ENCODE peak calls at places on chromosomes 7 and 10, in four cellular contexts. Q, H, Z and B are unnamed samples.

GRCh38 chr7:34025579-34025978 is 120.2 kb downstream of the BMPER start:
- DNase-seq in Z (no peak), H (no peak), Q (no peak), B (no peak)

GRCh38 chr7:27709137-27710075 is 30.6 kb upstream of the TAX1BP1 start:
- DNase-seq in Q (no peak), H (no peak), Z (no peak), B (peak)

GRCh38 chr7:15829689-15830088 is 143.2 kb upstream of the MEOX2 start:
- DNase-seq in Q (no peak), H (no peak), Z (no peak), B (no peak)

GRCh38 chr10:30058570-30059132 is 735 bp downstream of the JCAD start:
- DNase-seq in H (no peak), Z (no peak), Q (no peak), B (peak)

GRCh38 chr10:130509881-130510689 is 373.9 kb downstream of the GLRX3 start:
- DNase-seq in H (no peak), Q (no peak), Z (no peak), B (no peak)

GRCh38 chr7:65269150-65269856 is 104.4 kb upstream of the ZNF92 start:
- DNase-seq in Z (peak), H (peak), Q (peak), B (peak)

GRCh38 chr7:116173051-116174028 is 37.0 kb upstream of the TES start:
- DNase-seq in H (no peak), Z (peak), Q (peak), B (peak)

GRCh38 chr7:68691261-68692216 is 906.7 kb upstream of the AUTS2 start:
- DNase-seq in H (no peak), Z (no peak), Q (no peak), B (no peak)

GRCh38 chr10:118911361-118911760 is 118.2 kb upstream of the NANOS1 start:
- DNase-seq in Q (no peak), H (no peak), Z (peak), B (no peak)

GRCh38 chr10:29941476-29941875 is 117.9 kb downstream of the JCAD start:
- DNase-seq in H (no peak), Z (no peak), Q (no peak), B (no peak)

GRCh38 chr10:49550563-49550962 is 11.6 kb upstream of the ERCC6 start:
- DNase-seq in H (no peak), Z (no peak), Q (no peak), B (no peak)

GRCh38 chr10:113385021-113385975 is 167.6 kb upstream of the HABP2 start:
- DNase-seq in H (no peak), Z (peak), Q (peak), B (peak)

GRCh38 chr10:69209787-69210480 is 10.2 kb upstream of the HKDC1 start:
- DNase-seq in Q (no peak), Z (no peak), H (no peak), B (no peak)

GRCh38 chr7:7585241-7585928 is 18.7 kb downstream of the MIOS start:
- DNase-seq in Z (no peak), H (no peak), Q (no peak), B (peak)

GRCh38 chr7:115260381-115260780 is 338.5 kb downstream of the MDFIC start:
- DNase-seq in H (no peak), Z (no peak), Q (no peak), B (no peak)

GRCh38 chr10:97200616-97201015 is 14.9 kb upstream of the SLIT1 start:
- DNase-seq in H (peak), Q (no peak), Z (no peak), B (no peak)

GRCh38 chr10:119029613-119030420 is at the start of gene NANOS1:
- DNase-seq in Q (peak), H (no peak), Z (no peak), B (no peak)

GRCh38 chr10:63264852-63265617 is 131.9 kb downstream of the NRBF2 start:
- DNase-seq in Z (peak), Q (peak), H (no peak), B (peak)

GRCh38 chr7:22111661-22112060 is 166.0 kb upstream of the CDCA7L start:
- DNase-seq in Q (no peak), Z (no peak), H (no peak), B (no peak)

GRCh38 chr10:11638055-11638698 is 26.7 kb upstream of the USP6NL start:
- DNase-seq in Z (no peak), Q (no peak), H (no peak), B (no peak)

GRCh38 chr7:28725911-28726310 is 232.2 kb downstream of the TRIL start:
- DNase-seq in H (no peak), Z (no peak), Q (no peak), B (no peak)

GRCh38 chr7:3230908-3231307 is 70.1 kb upstream of the SDK1 start:
- DNase-seq in Z (no peak), H (no peak), Q (no peak), B (no peak)

GRCh38 chr10:118547282-118547681 is 48.2 kb downstream of the PRLHR start:
- DNase-seq in H (no peak), Z (no peak), Q (no peak), B (no peak)

GRCh38 chr7:131057015-131057518 is 270.6 kb upstream of the MKLN1 start:
- DNase-seq in H (no peak), Q (no peak), Z (peak), B (no peak)

GRCh38 chr7:150874401-150875198 is 22.3 kb downstream of the AOC1 start:
- DNase-seq in Z (no peak), Q (no peak), H (no peak), B (no peak)
- TF ChIP-seq NFIC in Z (no peak), Q (no peak), H (no peak), B (no peak)

GRCh38 chr10:46541017-46541661 is 15.3 kb downstream of the GPRIN2 start:
- DNase-seq in Q (peak), H (no peak), Z (no peak), B (peak)
- TF ChIP-seq SMC3 in Q (peak), H (no peak), Z (no peak), B (no peak)

DNA sequence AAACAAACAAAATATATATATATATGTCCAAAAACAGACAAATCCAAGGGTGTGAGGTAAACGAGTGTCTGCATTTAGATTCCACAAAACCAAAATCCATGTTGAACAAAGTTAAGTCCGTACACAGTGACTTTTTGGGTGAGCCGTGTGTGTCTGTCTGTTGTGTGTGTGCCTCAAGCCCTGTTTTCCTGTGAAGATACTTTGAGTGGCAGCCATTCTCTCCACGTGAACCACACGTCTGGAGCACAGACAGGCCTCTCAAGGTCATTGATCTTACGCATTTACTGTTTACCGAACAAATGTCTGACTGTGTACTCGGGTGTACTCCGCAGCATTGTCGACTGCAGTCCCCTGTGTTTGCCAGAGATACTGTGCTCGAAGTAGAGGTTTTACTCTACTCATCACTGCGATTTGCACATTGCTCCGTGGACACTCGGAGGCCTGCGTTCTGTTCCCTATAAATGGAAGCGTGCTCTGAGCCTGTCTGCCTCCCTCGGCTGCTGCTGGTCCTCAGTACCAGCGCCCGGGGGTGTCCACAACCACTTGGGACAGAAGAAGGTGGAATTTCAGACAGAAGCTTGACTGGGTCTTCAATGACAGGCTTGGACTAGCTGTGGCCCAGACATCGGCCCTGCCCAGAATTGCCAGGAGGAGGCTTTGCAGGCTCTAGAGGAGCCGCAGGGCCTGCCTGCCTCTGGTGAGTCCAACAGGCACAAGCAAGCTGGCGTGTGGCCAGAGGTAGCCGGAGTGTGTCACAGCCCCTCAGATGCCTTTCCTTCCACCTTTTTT is 22.1 kb downstream of the CYP17A1 start:
- DNase-seq in Q (no peak), H (no peak), Z (peak), B (peak)
- TF ChIP-seq NFIC in Q (peak), H (no peak), Z (no peak), B (no peak)

DNA sequence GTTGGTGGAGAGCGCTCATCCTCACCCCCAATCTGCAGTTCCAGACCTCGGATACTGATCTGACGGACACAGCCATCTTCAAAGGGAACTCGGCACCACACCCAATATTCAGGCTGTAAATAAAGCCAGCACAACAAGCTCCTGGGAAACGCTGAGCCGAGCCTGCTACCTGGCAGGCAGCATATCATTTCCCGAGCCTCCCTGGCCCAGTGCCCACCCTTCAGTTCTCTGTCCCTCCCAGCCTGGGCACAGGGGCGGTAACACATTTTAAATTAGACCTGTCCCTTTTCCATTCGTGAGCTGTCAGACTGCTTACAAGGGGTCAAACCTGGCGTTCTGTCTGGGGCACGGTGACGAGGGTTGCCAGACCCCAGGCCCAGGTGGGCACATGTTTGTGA is 250.5 kb downstream of the ARHGAP12 start:
- DNase-seq in Q (no peak), Z (no peak), H (no peak), B (no peak)
- TF ChIP-seq SMC3 in Q (no peak), Z (no peak), H (no peak), B (no peak)

DNA sequence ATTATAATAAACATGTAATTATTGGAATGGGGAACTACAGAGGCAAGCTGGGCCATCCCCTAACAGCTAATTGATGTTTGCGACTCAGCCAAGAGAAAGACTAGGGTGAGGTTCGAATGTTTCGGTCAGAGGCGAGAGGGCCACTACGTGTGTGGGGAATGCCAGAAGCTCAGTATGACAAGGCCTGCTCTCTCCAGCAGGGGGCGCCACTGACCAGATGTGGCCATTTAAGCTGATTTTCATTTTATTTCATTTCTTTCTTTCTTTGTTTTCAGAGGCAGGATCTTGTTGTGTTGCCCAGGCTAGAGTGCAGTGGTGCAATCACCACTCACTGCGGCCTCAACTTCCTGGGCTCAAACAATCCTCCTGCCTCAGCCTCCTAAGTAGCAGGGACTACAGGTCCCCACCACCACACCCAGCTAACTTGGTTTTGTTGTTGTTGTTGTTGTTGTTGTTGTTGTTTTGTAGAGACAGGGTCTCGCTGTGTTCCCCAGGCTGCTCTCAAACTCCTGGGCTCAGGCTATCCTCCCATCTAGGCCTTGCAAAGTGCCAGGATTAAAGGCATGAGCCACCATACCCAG is 38.1 kb downstream of the TMEM130 start:
- DNase-seq in Q (peak), Z (peak), H (no peak), B (peak)
- TF ChIP-seq NFIC in Q (no peak), Z (no peak), H (no peak), B (no peak)

GRCh38 chr7:54653905-54654304 is 105.1 kb downstream of the SEC61G start:
- DNase-seq in H (no peak), Q (no peak), Z (no peak), B (no peak)
- TF ChIP-seq SMC3 in H (no peak), Q (no peak), Z (no peak), B (no peak)

GRCh38 chr10:82190432-82191260 is 315.7 kb downstream of the NRG3 start:
- DNase-seq in Q (no peak), H (no peak), Z (no peak), B (no peak)
- TF ChIP-seq NFIC in Q (no peak), H (no peak), Z (no peak), B (no peak)

DNA sequence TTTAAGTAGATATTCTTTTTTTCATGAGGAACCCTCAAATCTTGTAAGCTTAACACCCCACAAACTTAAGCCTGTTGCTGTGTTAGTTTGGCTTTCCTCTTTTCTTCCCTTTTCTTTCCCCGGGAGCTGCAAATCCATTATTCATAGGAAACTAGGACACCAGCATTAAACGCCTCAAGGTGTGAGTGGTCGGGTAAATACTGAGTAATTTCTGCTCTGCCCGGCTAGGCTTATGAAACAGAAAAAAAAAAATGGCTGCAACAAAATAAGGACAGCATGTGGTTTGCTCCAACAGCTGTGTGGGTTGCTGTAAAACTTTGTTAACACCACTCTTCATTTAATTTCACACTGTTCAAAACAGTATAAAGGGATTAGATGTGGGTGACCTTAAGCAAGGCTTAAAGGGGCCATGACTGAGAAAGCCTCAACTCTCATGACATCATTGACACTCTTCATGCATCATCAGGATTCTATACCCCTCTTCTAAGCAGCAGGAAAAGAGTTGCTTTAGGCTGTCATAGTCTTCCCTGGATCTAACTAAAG is 104.1 kb downstream of the AOAH start:
- DNase-seq in Z (no peak), Q (no peak), H (no peak), B (no peak)
- TF ChIP-seq SMC3 in Z (no peak), Q (no peak), H (no peak), B (no peak)